ENCODE peak calls at places on chromosomes 13 and 19, in seven cellular contexts. One of them, this sample, is unnamed.

GRCh38 chr19:38932425-38933179 is 1.9 kb downstream of the MRPS12 start:
- DNase-seq in activated CD8-positive, alpha-beta memory T cell treated with anti-CD3 and anti-CD28 coated beads for 1 hour: no peak
- DNase-seq in stimulated activated CD8-positive, alpha-beta memory T cell treated with anti-CD3 and anti-CD28 coated beads, Interleukin-15, amount 100 ng/mL, for 24 hours: no peak
- DNase-seq in GM04504: no peak
- DNase-seq in right lobe of liver: peak
- DNase-seq in Peyer's patch: peak
- DNase-seq in activated CD4-positive, CD25-positive, alpha-beta regulatory T cell treated with anti-CD3 and anti-CD28 coated beads, Interleukin-2, amount 50 U/mL, for 16 hours: no peak
- DNase-seq in this sample: no peak

GRCh38 chr13:113592571-113592970 is 8.0 kb downstream of the TFDP1 start:
- DNase-seq in activated CD8-positive, alpha-beta memory T cell treated with anti-CD3 and anti-CD28 coated beads for 1 hour: no peak
- DNase-seq in stimulated activated CD8-positive, alpha-beta memory T cell treated with anti-CD3 and anti-CD28 coated beads, Interleukin-15, amount 100 ng/mL, for 24 hours: no peak
- DNase-seq in GM04504: no peak
- DNase-seq in right lobe of liver: no peak
- DNase-seq in Peyer's patch: peak
- DNase-seq in activated CD4-positive, CD25-positive, alpha-beta regulatory T cell treated with anti-CD3 and anti-CD28 coated beads, Interleukin-2, amount 50 U/mL, for 16 hours: no peak
- DNase-seq in this sample: no peak

GRCh38 chr19:4774136-4774535 is 17.4 kb upstream of the FEM1A start:
- DNase-seq in activated CD8-positive, alpha-beta memory T cell treated with anti-CD3 and anti-CD28 coated beads for 1 hour: no peak
- DNase-seq in stimulated activated CD8-positive, alpha-beta memory T cell treated with anti-CD3 and anti-CD28 coated beads, Interleukin-15, amount 100 ng/mL, for 24 hours: no peak
- DNase-seq in GM04504: no peak
- DNase-seq in right lobe of liver: no peak
- DNase-seq in Peyer's patch: no peak
- DNase-seq in activated CD4-positive, CD25-positive, alpha-beta regulatory T cell treated with anti-CD3 and anti-CD28 coated beads, Interleukin-2, amount 50 U/mL, for 16 hours: no peak
- DNase-seq in this sample: no peak

GRCh38 chr13:25874907-25875306 is 176.9 kb downstream of the SHISA2 start:
- DNase-seq in activated CD8-positive, alpha-beta memory T cell treated with anti-CD3 and anti-CD28 coated beads for 1 hour: peak
- DNase-seq in stimulated activated CD8-positive, alpha-beta memory T cell treated with anti-CD3 and anti-CD28 coated beads, Interleukin-15, amount 100 ng/mL, for 24 hours: no peak
- DNase-seq in GM04504: no peak
- DNase-seq in right lobe of liver: no peak
- DNase-seq in Peyer's patch: peak
- DNase-seq in activated CD4-positive, CD25-positive, alpha-beta regulatory T cell treated with anti-CD3 and anti-CD28 coated beads, Interleukin-2, amount 50 U/mL, for 16 hours: peak
- DNase-seq in this sample: peak

GRCh38 chr13:42485272-42485671 is 88.7 kb upstream of the TNFSF11 start:
- DNase-seq in activated CD8-positive, alpha-beta memory T cell treated with anti-CD3 and anti-CD28 coated beads for 1 hour: no peak
- DNase-seq in stimulated activated CD8-positive, alpha-beta memory T cell treated with anti-CD3 and anti-CD28 coated beads, Interleukin-15, amount 100 ng/mL, for 24 hours: no peak
- DNase-seq in GM04504: no peak
- DNase-seq in right lobe of liver: no peak
- DNase-seq in Peyer's patch: no peak
- DNase-seq in activated CD4-positive, CD25-positive, alpha-beta regulatory T cell treated with anti-CD3 and anti-CD28 coated beads, Interleukin-2, amount 50 U/mL, for 16 hours: no peak
- DNase-seq in this sample: no peak

GRCh38 chr19:15623711-15624318 is 8.8 kb downstream of the CYP4F8 start:
- DNase-seq in activated CD8-positive, alpha-beta memory T cell treated with anti-CD3 and anti-CD28 coated beads for 1 hour: no peak
- DNase-seq in stimulated activated CD8-positive, alpha-beta memory T cell treated with anti-CD3 and anti-CD28 coated beads, Interleukin-15, amount 100 ng/mL, for 24 hours: no peak
- DNase-seq in GM04504: no peak
- DNase-seq in right lobe of liver: no peak
- DNase-seq in Peyer's patch: no peak
- DNase-seq in activated CD4-positive, CD25-positive, alpha-beta regulatory T cell treated with anti-CD3 and anti-CD28 coated beads, Interleukin-2, amount 50 U/mL, for 16 hours: no peak
- DNase-seq in this sample: no peak

GRCh38 chr13:74187564-74187963 is 53.4 kb upstream of the KLF12 start:
- DNase-seq in activated CD8-positive, alpha-beta memory T cell treated with anti-CD3 and anti-CD28 coated beads for 1 hour: no peak
- DNase-seq in stimulated activated CD8-positive, alpha-beta memory T cell treated with anti-CD3 and anti-CD28 coated beads, Interleukin-15, amount 100 ng/mL, for 24 hours: no peak
- DNase-seq in GM04504: no peak
- DNase-seq in right lobe of liver: peak
- DNase-seq in Peyer's patch: no peak
- DNase-seq in activated CD4-positive, CD25-positive, alpha-beta regulatory T cell treated with anti-CD3 and anti-CD28 coated beads, Interleukin-2, amount 50 U/mL, for 16 hours: no peak
- DNase-seq in this sample: no peak

GRCh38 chr19:50016225-50016807 is 8.9 kb downstream of the VRK3 start:
- DNase-seq in activated CD8-positive, alpha-beta memory T cell treated with anti-CD3 and anti-CD28 coated beads for 1 hour: no peak
- DNase-seq in stimulated activated CD8-positive, alpha-beta memory T cell treated with anti-CD3 and anti-CD28 coated beads, Interleukin-15, amount 100 ng/mL, for 24 hours: no peak
- DNase-seq in GM04504: no peak
- DNase-seq in right lobe of liver: no peak
- DNase-seq in Peyer's patch: no peak
- DNase-seq in activated CD4-positive, CD25-positive, alpha-beta regulatory T cell treated with anti-CD3 and anti-CD28 coated beads, Interleukin-2, amount 50 U/mL, for 16 hours: no peak
- DNase-seq in this sample: no peak